ENCODE peak calls at places on chromosomes 7 and 10, in ten cellular contexts. B is tibial artery, S is breast epithelium, K is heart left ventricle, X is endothelial cell, R is psoas muscle, Z is GM12865, V is PC-3, C is kidney epithelial cell, F is fibroblast of the aortic adventitia. P is an unnamed sample.

GRCh38 chr7:53315986-53316385 is 280.6 kb downstream of the POM121L12 start:
- DNase-seq in B (no peak), S (peak), K (peak), X (no peak), R (no peak), Z (no peak), V (peak), C (no peak), F (no peak), P (no peak)

GRCh38 chr7:127932496-127932895 is 98.7 kb downstream of the LRRC4 start:
- DNase-seq in B (no peak), S (no peak), K (no peak), X (no peak), R (no peak), Z (no peak), V (no peak), C (no peak), F (no peak), P (no peak)

GRCh38 chr7:23205861-23206510 is 24.1 kb downstream of the NUP42 start:
- DNase-seq in B (no peak), S (no peak), K (peak), X (peak), R (no peak), Z (no peak), V (no peak), C (no peak), F (no peak), P (no peak)

GRCh38 chr7:32536585-32536984 is 41.3 kb downstream of the AVL9 start:
- DNase-seq in B (no peak), S (no peak), K (no peak), X (no peak), R (no peak), Z (no peak), V (peak), C (peak), F (peak), P (no peak)

GRCh38 chr10:34139559-34139958 is 675.5 kb downstream of the PARD3 start:
- DNase-seq in B (no peak), S (no peak), K (no peak), X (no peak), R (no peak), Z (no peak), V (peak), C (peak), F (no peak), P (no peak)

GRCh38 chr7:50739744-50740455 is 42.8 kb downstream of the GRB10 start:
- DNase-seq in B (no peak), S (no peak), K (no peak), X (no peak), R (no peak), Z (peak), V (no peak), C (no peak), F (no peak), P (no peak)

GRCh38 chr7:18221377-18222290 is 194.0 kb upstream of the PRPS1L1 start:
- DNase-seq in B (no peak), S (no peak), K (no peak), X (no peak), R (no peak), Z (no peak), V (no peak), C (no peak), F (peak), P (no peak)

GRCh38 chr7:1865809-1866255 is 195.8 kb downstream of the ELFN1 start:
- DNase-seq in B (no peak), S (no peak), K (no peak), X (no peak), R (no peak), Z (no peak), V (no peak), C (no peak), F (no peak), P (no peak)

GRCh38 chr10:124349231-124349992 is 69.3 kb downstream of the OAT start:
- DNase-seq in B (peak), S (no peak), K (no peak), X (no peak), R (no peak), Z (no peak), V (no peak), C (no peak), F (no peak), P (no peak)

GRCh38 chr10:102997998-102998397 is 79.9 kb downstream of the CNNM2 start:
- DNase-seq in B (no peak), S (no peak), K (no peak), X (no peak), R (no peak), Z (peak), V (peak), C (no peak), F (no peak), P (no peak)

GRCh38 chr10:69332278-69333010 is 54.1 kb downstream of the HK1 start:
- DNase-seq in B (no peak), S (no peak), K (no peak), X (no peak), R (no peak), Z (no peak), V (no peak), C (no peak), F (no peak), P (no peak)

GRCh38 chr7:75931676-75932075 is 16.7 kb downstream of the POR start:
- DNase-seq in B (no peak), S (no peak), K (no peak), X (no peak), R (peak), Z (no peak), V (no peak), C (no peak), F (no peak), P (no peak)

GRCh38 chr7:18846765-18847215 is 270.6 kb downstream of the TWIST1 start:
- DNase-seq in B (no peak), S (no peak), K (no peak), X (no peak), R (no peak), Z (no peak), V (no peak), C (no peak), F (peak), P (no peak)

GRCh38 chr7:1239455-1240295 is 7.0 kb downstream of the UNCX start:
- DNase-seq in B (no peak), S (no peak), K (no peak), X (no peak), R (no peak), Z (no peak), V (no peak), C (no peak), F (no peak), P (no peak)

GRCh38 chr7:70654979-70655378 is 477.0 kb upstream of the GALNT17 start:
- DNase-seq in B (no peak), S (no peak), K (peak), X (no peak), R (no peak), Z (no peak), V (no peak), C (no peak), F (no peak), P (no peak)

GRCh38 chr10:78194539-78195402 is 161.1 kb downstream of the RPS24 start:
- DNase-seq in B (no peak), S (no peak), K (no peak), X (no peak), R (no peak), Z (no peak), V (peak), C (no peak), F (peak), P (no peak)

GRCh38 chr10:69425513-69426298 is 9.0 kb upstream of the TACR2 start:
- DNase-seq in B (no peak), S (peak), K (no peak), X (no peak), R (no peak), Z (no peak), V (peak), C (no peak), F (no peak), P (no peak)

GRCh38 chr7:65371468-65371867 is 2.2 kb upstream of the ZNF92 start:
- DNase-seq in B (no peak), S (no peak), K (no peak), X (no peak), R (no peak), Z (no peak), V (no peak), C (no peak), F (peak), P (no peak)

GRCh38 chr10:15262036-15262713 is 93.7 kb upstream of the NMT2 start:
- DNase-seq in B (no peak), S (no peak), K (no peak), X (no peak), R (no peak), Z (peak), V (peak), C (no peak), F (peak), P (no peak)

GRCh38 chr10:129922598-129923123 is 41.4 kb downstream of the EBF3 start:
- DNase-seq in B (no peak), S (no peak), K (no peak), X (no peak), R (peak), Z (no peak), V (no peak), C (no peak), F (no peak), P (no peak)

GRCh38 chr10:3093996-3094395 is 26.6 kb downstream of the PFKP start:
- DNase-seq in B (no peak), S (no peak), K (no peak), X (no peak), R (no peak), Z (no peak), V (no peak), C (no peak), F (no peak), P (no peak)

GRCh38 chr10:59748834-59749233 is 4.4 kb downstream of the MRLN start:
- DNase-seq in B (no peak), S (no peak), K (no peak), X (no peak), R (no peak), Z (peak), V (peak), C (peak), F (no peak), P (no peak)

GRCh38 chr10:88299787-88300186 is 283.3 kb downstream of the RNLS start:
- DNase-seq in B (no peak), S (no peak), K (no peak), X (no peak), R (no peak), Z (no peak), V (no peak), C (no peak), F (no peak), P (no peak)

GRCh38 chr7:4042402-4042801 is 639.7 kb upstream of the FOXK1 start:
- DNase-seq in B (no peak), S (no peak), K (no peak), X (no peak), R (no peak), Z (no peak), V (no peak), C (no peak), F (no peak), P (no peak)

GRCh38 chr10:107230854-107231253 is 66.3 kb upstream of the SORCS1 start:
- DNase-seq in B (no peak), S (no peak), K (no peak), X (no peak), R (no peak), Z (no peak), V (no peak), C (no peak), F (no peak), P (no peak)

GRCh38 chr7:13801669-13802068 is 187.8 kb downstream of the ETV1 start:
- DNase-seq in B (no peak), S (no peak), K (no peak), X (no peak), R (no peak), Z (no peak), V (peak), C (no peak), F (no peak), P (no peak)

GRCh38 chr10:35822316-35822715 is 180.2 kb upstream of the FZD8 start:
- DNase-seq in B (peak), S (peak), K (peak), X (peak), R (peak), Z (peak), V (peak), C (peak), F (peak), P (peak)

GRCh38 chr7:4682621-4683042 is 537 bp downstream of the FOXK1 start:
- DNase-seq in B (peak), S (peak), K (peak), X (peak), R (peak), Z (peak), V (peak), C (no peak), F (peak), P (no peak)

GRCh38 chr10:13115832-13116793 is 16.1 kb downstream of the OPTN start:
- DNase-seq in B (no peak), S (no peak), K (no peak), X (no peak), R (no peak), Z (peak), V (no peak), C (no peak), F (no peak), P (no peak)

GRCh38 chr7:26136831-26137230 is 15.2 kb upstream of the NFE2L3 start:
- DNase-seq in B (no peak), S (no peak), K (no peak), X (no peak), R (no peak), Z (no peak), V (no peak), C (no peak), F (no peak), P (no peak)

GRCh38 chr7:101217388-101218235 is at the start of the genes PLOD3 and ZNHIT1:
- DNase-seq in B (peak), S (peak), K (peak), X (peak), R (peak), Z (peak), V (peak), C (peak), F (peak), P (peak)
- TF ChIP-seq CTCF in B (no peak), S (peak), K (peak), X (peak), R (no peak), Z (no peak), V (no peak), C (no peak), F (peak), P (no peak)

GRCh38 chr7:101381549-101381948 is 18.9 kb downstream of the COL26A1 start:
- DNase-seq in B (no peak), S (no peak), K (no peak), X (no peak), R (no peak), Z (no peak), V (no peak), C (no peak), F (no peak), P (no peak)

GRCh38 chr7:101377189-101377736 is 14.6 kb downstream of the COL26A1 start:
- DNase-seq in B (no peak), S (no peak), K (no peak), X (no peak), R (no peak), Z (no peak), V (no peak), C (no peak), F (no peak), P (no peak)

GRCh38 chr7:101374990-101375389 is 12.3 kb downstream of the COL26A1 start:
- DNase-seq in B (no peak), S (no peak), K (no peak), X (no peak), R (no peak), Z (no peak), V (no peak), C (no peak), F (no peak), P (no peak)

GRCh38 chr7:101379302-101379701 is 16.6 kb downstream of the COL26A1 start:
- DNase-seq in B (no peak), S (no peak), K (no peak), X (no peak), R (no peak), Z (no peak), V (no peak), C (no peak), F (no peak), P (no peak)

GRCh38 chr7:101378808-101379207 is 16.1 kb downstream of the COL26A1 start:
- DNase-seq in B (no peak), S (peak), K (peak), X (no peak), R (no peak), Z (no peak), V (no peak), C (no peak), F (peak), P (no peak)
- TF ChIP-seq CTCF in B (no peak), S (no peak), K (no peak), X (no peak), R (no peak), Z (no peak), V (no peak), C (no peak), F (no peak), P (no peak)

GRCh38 chr10:37268266-37268665 is 142.9 kb downstream of the ANKRD30A start:
- DNase-seq in B (no peak), S (no peak), K (no peak), X (no peak), R (no peak), Z (no peak), V (no peak), C (no peak), F (no peak), P (no peak)

GRCh38 chr10:37275216-37275777 is 149.9 kb downstream of the ANKRD30A start:
- DNase-seq in B (no peak), S (no peak), K (peak), X (no peak), R (no peak), Z (no peak), V (no peak), C (no peak), F (no peak), P (no peak)

DNA sequence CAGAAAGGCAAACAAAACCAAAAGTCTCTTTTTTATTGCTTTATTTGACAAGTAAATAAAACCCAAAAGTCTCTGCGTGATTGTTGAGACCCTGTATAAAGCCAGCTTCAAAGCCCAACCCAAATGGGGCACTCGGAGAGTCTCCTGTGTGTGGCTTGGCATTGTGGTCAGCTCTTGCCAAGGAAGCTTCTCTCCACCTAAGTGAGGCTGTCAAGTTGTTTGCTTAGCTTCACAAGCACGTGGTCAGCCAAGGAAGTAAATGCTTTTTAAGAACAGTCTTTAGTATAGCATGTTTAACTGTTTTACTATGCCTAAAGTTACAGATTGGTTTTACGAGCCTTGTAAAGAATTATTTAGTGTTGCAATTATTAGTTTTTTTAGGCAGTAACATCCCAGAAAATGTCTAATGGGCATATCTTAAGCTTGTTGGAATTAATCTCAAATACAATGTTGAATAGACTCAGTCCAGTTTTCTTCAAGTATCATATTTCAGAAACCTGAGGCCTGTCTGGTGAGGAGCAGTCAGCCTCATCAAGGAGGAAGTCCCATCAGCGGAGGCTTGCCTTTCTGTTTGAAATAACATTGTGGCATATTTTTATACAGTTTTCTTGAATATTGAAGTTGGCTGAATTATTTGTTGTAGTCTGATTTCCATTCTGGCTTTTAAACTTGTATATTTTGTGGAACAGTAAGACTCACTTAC is 144.3 kb downstream of the ANKRD30A start:
- DNase-seq in B (no peak), S (no peak), K (no peak), X (no peak), R (no peak), Z (no peak), V (peak), C (no peak), F (no peak), P (no peak)
- TF ChIP-seq CTCF in B (no peak), S (no peak), K (no peak), X (no peak), R (no peak), Z (no peak), V (no peak), C (no peak), F (no peak), P (no peak)

GRCh38 chr7:10707519-10707918 is 266.2 kb upstream of the PHF14 start:
- DNase-seq in B (no peak), S (no peak), K (no peak), X (no peak), R (no peak), Z (no peak), V (no peak), C (no peak), F (no peak), P (no peak)

GRCh38 chr7:10704653-10705052 is 269.0 kb upstream of the PHF14 start:
- DNase-seq in B (no peak), S (no peak), K (no peak), X (no peak), R (no peak), Z (no peak), V (no peak), C (no peak), F (no peak), P (no peak)

GRCh38 chr7:10703981-10704380 is 269.7 kb upstream of the PHF14 start:
- DNase-seq in B (no peak), S (no peak), K (no peak), X (no peak), R (no peak), Z (no peak), V (peak), C (no peak), F (no peak), P (no peak)

GRCh38 chr7:10706875-10707493 is 266.7 kb upstream of the PHF14 start:
- DNase-seq in B (no peak), S (no peak), K (no peak), X (no peak), R (no peak), Z (peak), V (no peak), C (no peak), F (no peak), P (no peak)

GRCh38 chr7:10708447-10708846 is 265.2 kb upstream of the PHF14 start:
- DNase-seq in B (no peak), S (no peak), K (no peak), X (peak), R (no peak), Z (peak), V (peak), C (no peak), F (no peak), P (no peak)
- TF ChIP-seq CTCF in B (no peak), S (no peak), K (no peak), X (no peak), R (no peak), Z (peak), V (peak), C (peak), F (no peak), P (no peak)

DNA sequence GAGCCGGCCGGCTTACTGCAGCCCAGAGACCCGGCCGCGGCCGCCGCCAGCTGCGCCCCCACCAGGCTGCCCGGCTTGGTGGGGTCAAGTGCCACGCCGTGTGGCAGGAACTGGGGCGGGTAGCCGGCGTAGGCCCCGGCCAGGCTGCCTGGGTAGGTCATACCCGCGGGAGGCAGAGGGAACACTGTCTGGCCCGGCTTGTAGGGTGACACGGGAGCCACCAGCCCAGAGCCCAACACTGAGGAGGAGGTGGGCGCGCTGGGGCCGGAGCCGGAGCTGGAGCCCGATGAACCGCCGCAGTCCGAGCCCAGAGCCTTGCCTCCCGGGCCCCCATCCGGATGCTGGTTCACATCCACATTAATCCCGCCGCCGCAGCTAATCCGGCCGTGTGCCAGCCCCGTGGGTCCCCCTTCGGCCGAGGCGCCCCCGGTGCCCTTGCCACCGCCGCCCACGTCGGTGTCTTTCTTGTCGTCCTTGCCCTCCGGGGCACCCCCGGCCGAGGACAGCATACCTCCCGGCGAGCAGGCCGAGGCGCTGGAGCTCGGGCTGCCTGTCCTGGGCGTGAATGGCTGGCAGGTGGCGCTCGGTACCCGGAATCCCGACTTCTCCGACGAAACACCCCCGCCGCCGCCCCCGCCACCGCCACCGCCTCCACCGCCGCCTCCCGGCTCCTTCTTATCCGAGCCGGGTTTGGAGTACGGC is 2.0 kb downstream of the ZNF503 start:
- DNase-seq in B (peak), S (peak), K (peak), X (peak), R (peak), Z (peak), V (peak), C (no peak), F (peak), P (no peak)
- TF ChIP-seq CTCF in B (peak), S (no peak), K (peak), X (peak), R (peak), Z (peak), V (peak), C (peak), F (peak), P (no peak)

GRCh38 chr10:84715911-84716310 is 387.5 kb downstream of the CCSER2 start:
- DNase-seq in B (no peak), S (no peak), K (no peak), X (peak), R (no peak), Z (peak), V (peak), C (no peak), F (no peak), P (no peak)
- TF ChIP-seq CTCF in B (no peak), S (no peak), K (peak), X (peak), R (no peak), Z (peak), V (peak), C (peak), F (no peak), P (no peak)

P was measured in omental fat pad.